ENCODE peak calls at places on chromosomes 13 and 19, in eight cellular contexts. H, P, M, B, D, S, X and U are unnamed samples.

GRCh38 chr13:46640843-46641242 is 87.9 kb downstream of the LRCH1 start:
- DNase-seq in P (no peak), S (peak), X (no peak), M (no peak), D (no peak), H (no peak), B (no peak), U (no peak)

GRCh38 chr13:73451120-73452029 is 392.6 kb downstream of the KLF5 start:
- DNase-seq in S (no peak), D (no peak), H (no peak), M (peak), P (peak), B (no peak), X (no peak), U (no peak)

GRCh38 chr19:12757544-12758274 is 6.1 kb downstream of the BEST2 start:
- DNase-seq in M (peak), X (no peak), D (peak), H (peak), B (peak), S (peak), P (peak), U (peak)

GRCh38 chr13:41613984-41614581 is 156.7 kb downstream of the RGCC start:
- DNase-seq in D (no peak), H (peak), M (peak), X (peak), B (peak), S (peak), P (no peak), U (no peak)

GRCh38 chr13:108897955-108898354 is 268.5 kb downstream of the MYO16 start:
- DNase-seq in M (no peak), D (no peak), P (no peak), B (no peak), X (no peak), S (no peak), H (no peak), U (no peak)

GRCh38 chr13:26061947-26062346 is 10.1 kb upstream of the SHISA2 start:
- DNase-seq in H (no peak), M (peak), P (peak), D (no peak), X (peak), B (no peak), S (peak), U (no peak)

GRCh38 chr13:64154514-64154913 is 2738.9 kb upstream of the PCDH20 start:
- DNase-seq in M (no peak), D (no peak), H (no peak), P (no peak), X (no peak), S (peak), B (no peak), U (no peak)

GRCh38 chr19:1265611-1266115 is 3.5 kb upstream of the CIRBP start:
- DNase-seq in D (no peak), S (peak), X (no peak), M (peak), H (peak), P (peak), B (peak), U (no peak)

GRCh38 chr19:2260341-2260751 is 4.1 kb upstream of the JSRP1 start:
- DNase-seq in H (no peak), D (no peak), S (peak), B (no peak), X (no peak), P (peak), M (no peak), U (peak)

GRCh38 chr13:72536668-72537399 is 190.6 kb downstream of the MZT1 start:
- DNase-seq in B (no peak), M (peak), H (no peak), P (no peak), S (peak), X (no peak), D (no peak), U (no peak)

GRCh38 chr13:28854657-28855056 is 34.5 kb downstream of the MTUS2 start:
- DNase-seq in S (no peak), D (no peak), M (no peak), B (no peak), X (no peak), P (no peak), H (no peak), U (no peak)

GRCh38 chr13:76533251-76533650 is 353.0 kb downstream of the KCTD12 start:
- DNase-seq in S (peak), X (no peak), P (no peak), H (no peak), D (no peak), B (no peak), M (no peak), U (no peak)

GRCh38 chr13:26051231-26052135 is at the start of gene SHISA2:
- DNase-seq in M (peak), B (peak), H (peak), X (no peak), P (peak), S (peak), D (no peak), U (no peak)

GRCh38 chr19:49560358-49560900 is 19.9 kb downstream of the NOSIP start:
- DNase-seq in B (no peak), P (peak), H (peak), X (no peak), D (no peak), M (no peak), S (no peak), U (peak)

GRCh38 chr19:1146418-1146711 is 27.7 kb downstream of the SBNO2 start:
- DNase-seq in M (no peak), H (no peak), D (no peak), P (no peak), X (no peak), B (no peak), S (no peak), U (no peak)

GRCh38 chr19:36245210-36246005 is 30.5 kb downstream of the ZNF146 start:
- DNase-seq in D (no peak), S (no peak), P (no peak), H (no peak), X (no peak), B (no peak), M (no peak), U (no peak)

GRCh38 chr19:56765107-56765506 is 75.4 kb downstream of the PEG3 start:
- DNase-seq in H (peak), D (peak), P (no peak), B (peak), M (no peak), S (no peak), X (no peak), U (no peak)

GRCh38 chr19:50658438-50659317 is 9.4 kb downstream of the C19orf81 start:
- DNase-seq in S (peak), M (peak), H (peak), X (no peak), B (peak), P (no peak), D (no peak), U (peak)

GRCh38 chr13:98105929-98106336 is 37.0 kb upstream of the FARP1 start:
- DNase-seq in B (no peak), D (peak), S (peak), X (no peak), P (no peak), H (peak), M (peak), U (no peak)

GRCh38 chr13:79972066-79972569 is 368.8 kb downstream of the SPRY2 start:
- DNase-seq in D (no peak), X (no peak), B (no peak), P (no peak), H (no peak), S (no peak), M (no peak), U (no peak)

GRCh38 chr19:42249149-42249750 is 5.7 kb downstream of the ERF start:
- DNase-seq in X (no peak), S (no peak), M (no peak), D (no peak), B (no peak), H (no peak), P (no peak), U (no peak)

GRCh38 chr13:66618702-66619101 is 611.4 kb downstream of the PCDH9 start:
- DNase-seq in X (peak), M (peak), P (no peak), D (no peak), B (no peak), H (no peak), S (peak), U (no peak)

GRCh38 chr19:33234736-33235135 is 9.1 kb upstream of the SLC7A10 start:
- DNase-seq in X (no peak), S (no peak), D (no peak), M (no peak), B (no peak), H (no peak), P (no peak), U (no peak)

GRCh38 chr13:82010780-82011179 is 1669.9 kb upstream of the SPRY2 start:
- DNase-seq in S (peak), X (no peak), M (no peak), B (no peak), D (no peak), H (no peak), P (no peak), U (no peak)

GRCh38 chr19:10013834-10014618 is 743 bp downstream of the RDH8 start:
- DNase-seq in X (no peak), B (no peak), H (no peak), S (no peak), D (no peak), M (no peak), P (no peak), U (no peak)

GRCh38 chr19:19750131-19750841 is 17.4 kb upstream of the ZNF14 start:
- DNase-seq in H (no peak), S (no peak), B (no peak), X (no peak), M (no peak), P (no peak), D (peak), U (no peak)

GRCh38 chr13:33228645-33229445 is 56.7 kb downstream of the STARD13 start:
- DNase-seq in P (peak), H (no peak), B (no peak), S (peak), X (no peak), M (peak), D (no peak), U (no peak)

GRCh38 chr13:21925720-21926119 is 254.8 kb downstream of the FGF9 start:
- DNase-seq in D (no peak), M (peak), X (no peak), S (no peak), H (no peak), P (peak), B (no peak), U (no peak)

GRCh38 chr19:40274585-40275544 is 10.3 kb downstream of the AKT2 start:
- DNase-seq in P (no peak), S (no peak), B (no peak), H (no peak), D (no peak), M (peak), X (no peak), U (no peak)

GRCh38 chr13:99601535-99601934 is 100.3 kb downstream of the TM9SF2 start:
- DNase-seq in B (no peak), P (no peak), M (no peak), S (no peak), D (no peak), H (no peak), X (no peak), U (no peak)

GRCh38 chr13:24033527-24034302 is 126.8 kb upstream of the SPATA13 start:
- DNase-seq in H (no peak), M (no peak), P (no peak), X (peak), D (no peak), B (no peak), S (peak), U (no peak)
- H3K27ac ChIP-seq in H (peak), M (peak), P (no peak), X (peak), D (peak), B (no peak), S (peak), U (no peak)

DNA sequence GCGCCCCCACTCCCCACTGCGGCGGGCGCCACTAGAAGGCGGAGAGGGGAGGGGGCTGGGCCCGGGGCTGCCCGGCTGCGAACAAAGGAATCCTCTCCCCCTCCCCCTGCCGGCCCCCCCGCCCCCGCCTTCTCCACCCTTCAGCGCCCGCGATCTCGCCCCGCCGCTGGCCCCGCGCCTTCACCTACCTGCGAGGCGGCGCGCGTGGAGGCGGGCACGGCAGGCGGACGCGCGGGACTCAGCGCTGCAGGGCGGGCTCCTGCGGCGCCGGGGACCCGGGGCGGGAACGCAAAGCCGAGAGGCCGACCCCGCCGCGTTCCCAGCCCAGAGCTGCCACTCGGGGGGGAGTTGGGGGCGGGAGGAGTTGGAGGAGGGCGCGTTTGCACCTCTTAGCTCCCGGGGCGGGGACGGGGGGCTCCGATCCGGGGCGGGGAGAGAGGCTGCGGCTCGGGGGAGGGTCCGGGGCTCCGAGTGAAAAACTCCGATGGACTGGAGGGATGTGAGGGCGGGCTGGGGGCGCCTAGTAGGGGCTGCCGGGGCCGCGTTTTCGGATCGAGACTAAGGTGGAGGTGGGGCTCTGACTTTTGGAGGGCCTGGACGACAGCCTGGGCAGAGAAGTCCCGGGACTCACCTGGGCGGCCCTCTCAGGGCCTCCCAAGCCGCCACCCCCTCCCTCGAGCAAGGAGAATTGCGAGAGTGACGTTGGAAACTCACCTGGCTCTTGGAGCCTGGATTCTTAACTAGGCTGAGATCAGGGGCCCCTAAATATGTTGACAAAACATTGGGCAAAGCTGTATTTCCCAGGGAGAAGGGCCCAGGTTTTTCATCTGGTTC is at the start of gene FBN3:
- DNase-seq in H (no peak), B (no peak), M (peak), P (no peak), X (no peak), D (no peak), S (no peak), U (no peak)
- H3K4me3 ChIP-seq in H (peak), B (no peak), M (peak), P (no peak), X (no peak), D (peak), S (no peak), U (no peak)

GRCh38 chr19:46475976-46476375 is 4.6 kb upstream of the PNMA8A start:
- DNase-seq in M (no peak), S (peak), H (no peak), P (no peak), X (no peak), B (no peak), D (no peak), U (no peak)
- H3K27ac ChIP-seq in M (no peak), S (no peak), H (no peak), P (no peak), X (no peak), B (no peak), D (no peak), U (no peak)

GRCh38 chr13:103287659-103288058 is 221.4 kb upstream of the SLC10A2 start:
- DNase-seq in H (no peak), D (no peak), P (no peak), B (no peak), X (no peak), S (peak), M (no peak), U (no peak)
- H3K4me3 ChIP-seq in H (no peak), D (no peak), P (no peak), B (no peak), X (no peak), S (no peak), M (no peak), U (no peak)